ENCODE peak calls at places on chromosomes 12 and 14, in eight cellular contexts. L is GM03348, O is GM12878, Y is body of pancreas, C is H7, U is T-helper 22 cell, Z is H54, X is choroid plexus epithelial cell. I is an unnamed sample.

GRCh38 chr12:15276088-15276698 is 46.1 kb upstream of the PTPRO start:
- DNase-seq in C (peak), Z (peak), L (peak), X (peak), U (no peak), O (no peak), Y (peak), I (peak)

GRCh38 chr12:10190558-10191388 is 11.9 kb downstream of the TMEM52B start:
- DNase-seq in Y (peak), X (peak), O (no peak), Z (peak), C (peak), L (peak), U (peak), I (no peak)

GRCh38 chr14:73943083-73943482 is 6.8 kb downstream of the FAM161B start:
- DNase-seq in Y (no peak), O (no peak), X (peak), C (no peak), Z (no peak), L (peak), U (no peak), I (peak)

GRCh38 chr14:89032086-89032649 is 207.7 kb downstream of the TTC8 start:
- DNase-seq in U (no peak), Z (no peak), X (no peak), L (no peak), Y (no peak), C (peak), O (no peak), I (no peak)

GRCh38 chr12:47216150-47216677 is 136.5 kb upstream of the AMIGO2 start:
- DNase-seq in O (peak), X (no peak), U (peak), L (no peak), C (no peak), Z (no peak), Y (no peak), I (no peak)

GRCh38 chr12:97946701-97947100 is 484.1 kb downstream of the RMST start:
- DNase-seq in Y (no peak), L (no peak), C (no peak), Z (no peak), U (no peak), X (no peak), O (no peak), I (no peak)

GRCh38 chr14:68140111-68140741 is 320.6 kb downstream of the RAD51B start:
- DNase-seq in Z (no peak), U (no peak), C (no peak), Y (peak), O (no peak), X (peak), L (peak), I (peak)

GRCh38 chr12:58966939-58967338 is 46.6 kb upstream of the LRIG3 start:
- DNase-seq in Z (no peak), Y (no peak), X (peak), L (no peak), C (no peak), U (no peak), O (no peak), I (no peak)

GRCh38 chr14:40218282-40218941 is 786.2 kb upstream of the FBXO33 start:
- DNase-seq in O (no peak), Y (no peak), C (no peak), X (no peak), U (no peak), L (no peak), Z (no peak), I (no peak)

GRCh38 chr14:65637780-65638179 is 225.2 kb downstream of the FUT8 start:
- DNase-seq in X (no peak), O (peak), L (no peak), Z (no peak), U (no peak), Y (no peak), C (no peak), I (no peak)

GRCh38 chr14:93023802-93024434 is 91.8 kb downstream of the ITPK1 start:
- DNase-seq in X (no peak), O (no peak), Z (no peak), C (no peak), Y (no peak), L (no peak), U (no peak), I (no peak)

GRCh38 chr12:638948-639557 is 24.2 kb downstream of the NINJ2 start:
- DNase-seq in Y (no peak), O (no peak), U (no peak), Z (no peak), L (no peak), X (no peak), C (no peak), I (no peak)

GRCh38 chr12:102462386-102462785 is 18.0 kb downstream of the IGF1 start:
- DNase-seq in Y (no peak), U (no peak), C (no peak), X (no peak), O (no peak), L (no peak), Z (no peak), I (no peak)

GRCh38 chr12:130969223-130969622 is 15.5 kb downstream of the ADGRD1 start:
- DNase-seq in C (no peak), U (no peak), L (no peak), Z (no peak), Y (no peak), X (no peak), O (no peak), I (no peak)

GRCh38 chr14:25048170-25049126 is 1.5 kb downstream of the STXBP6 start:
- DNase-seq in O (no peak), L (peak), C (peak), Z (no peak), Y (peak), U (no peak), X (peak), I (peak)

GRCh38 chr12:89461649-89462612 is 62.7 kb downstream of the GALNT4 start:
- DNase-seq in L (peak), Y (no peak), U (no peak), C (peak), Z (no peak), X (peak), O (no peak), I (no peak)

GRCh38 chr14:78849952-78850351 is 679.8 kb downstream of the NRXN3 start:
- DNase-seq in O (no peak), C (no peak), L (no peak), U (no peak), Y (no peak), Z (no peak), X (no peak), I (no peak)

GRCh38 chr14:39617537-39617936 is 185.3 kb upstream of the FBXO33 start:
- DNase-seq in C (no peak), L (no peak), Z (no peak), Y (no peak), X (no peak), O (no peak), U (no peak), I (no peak)

GRCh38 chr12:54166543-54167499 is 22.0 kb downstream of the SMUG1 start:
- DNase-seq in Y (no peak), O (no peak), C (no peak), L (no peak), Z (no peak), X (no peak), U (no peak), I (no peak)

GRCh38 chr14:53214384-53214783 is 61.3 kb upstream of the DDHD1 start:
- DNase-seq in L (no peak), U (no peak), Z (no peak), C (no peak), X (peak), Y (no peak), O (no peak), I (no peak)

GRCh38 chr14:39946796-39947195 is 514.6 kb upstream of the FBXO33 start:
- DNase-seq in Z (no peak), C (no peak), X (no peak), O (no peak), U (no peak), L (no peak), Y (no peak), I (no peak)

GRCh38 chr14:64960762-64961276 is 11.3 kb downstream of the RAB15 start:
- DNase-seq in Y (peak), X (no peak), C (peak), Z (no peak), U (no peak), O (no peak), L (no peak), I (no peak)

GRCh38 chr14:93115920-93116675 is at the start of gene ITPK1:
- DNase-seq in U (peak), X (peak), O (no peak), Z (peak), Y (peak), L (peak), C (peak), I (no peak)

GRCh38 chr14:63051966-63052365 is 6.7 kb upstream of the KCNH5 start:
- DNase-seq in L (no peak), X (no peak), Y (no peak), Z (no peak), U (no peak), O (no peak), C (no peak), I (no peak)

GRCh38 chr14:104757681-104758392 is 4.9 kb downstream of the SIVA1 start:
- DNase-seq in U (no peak), O (no peak), L (no peak), Z (no peak), X (no peak), C (no peak), Y (no peak), I (no peak)

GRCh38 chr12:57895337-57896138 is 45.8 kb upstream of the ATP23 start:
- DNase-seq in Z (no peak), Y (no peak), U (no peak), O (no peak), L (peak), X (no peak), C (no peak), I (no peak)

GRCh38 chr12:106091421-106091820 is 47.3 kb downstream of the NUAK1 start:
- DNase-seq in C (no peak), U (no peak), L (no peak), Z (no peak), Y (no peak), O (no peak), X (no peak), I (no peak)

GRCh38 chr12:12441891-12442461 is 85.1 kb downstream of the BORCS5 start:
- DNase-seq in Z (no peak), C (no peak), Y (no peak), U (peak), L (no peak), X (peak), O (no peak), I (no peak)

I was measured in lower leg skin.